ENCODE peak calls at places on chromosomes 13 and 19, in nine cellular contexts. V, G, H, C, Y, F, P, I and L are unnamed samples. For H3K4me1, the result is how much of the 10 kb centered on the place peaks cover.

GRCh38 chr13:44238011-44238421 is 135.6 kb upstream of the SERP2 start:
- DNase-seq in V (no peak), I (no peak), P (no peak), Y (no peak), G (no peak), C (no peak), H (no peak), F (peak), L (no peak)

GRCh38 chr19:3359850-3360493 is 6.4 kb upstream of the NFIC start:
- DNase-seq in F (no peak), V (no peak), C (no peak), I (no peak), G (peak), P (no peak), H (no peak), Y (no peak), L (no peak)

GRCh38 chr19:2140193-2140545 is 11.2 kb downstream of the AP3D1 start:
- DNase-seq in P (no peak), Y (peak), F (no peak), C (no peak), G (no peak), I (no peak), H (no peak), V (no peak), L (no peak)

GRCh38 chr19:1837625-1838105 is 10.6 kb downstream of the REXO1 start:
- DNase-seq in Y (no peak), V (no peak), F (no peak), G (peak), I (peak), H (peak), C (no peak), P (no peak), L (no peak)

GRCh38 chr13:76086729-76087128 is 450.6 kb downstream of the LMO7 start:
- DNase-seq in G (no peak), C (no peak), F (no peak), Y (no peak), H (no peak), P (no peak), V (no peak), I (no peak), L (no peak)

GRCh38 chr13:113935081-113935511 is 38.8 kb downstream of the C13orf46 start:
- DNase-seq in F (no peak), H (peak), V (no peak), I (no peak), G (no peak), C (no peak), Y (peak), P (peak), L (no peak)

GRCh38 chr13:39777527-39778061 is 122.1 kb downstream of the COG6 start:
- DNase-seq in I (no peak), C (no peak), F (peak), H (no peak), G (peak), Y (no peak), V (no peak), P (no peak), L (no peak)

GRCh38 chr19:46602392-46603194 is 1.5 kb downstream of the CALM3 start:
- DNase-seq in I (no peak), H (no peak), P (no peak), C (peak), V (no peak), G (no peak), F (no peak), Y (peak), L (no peak)

DNA sequence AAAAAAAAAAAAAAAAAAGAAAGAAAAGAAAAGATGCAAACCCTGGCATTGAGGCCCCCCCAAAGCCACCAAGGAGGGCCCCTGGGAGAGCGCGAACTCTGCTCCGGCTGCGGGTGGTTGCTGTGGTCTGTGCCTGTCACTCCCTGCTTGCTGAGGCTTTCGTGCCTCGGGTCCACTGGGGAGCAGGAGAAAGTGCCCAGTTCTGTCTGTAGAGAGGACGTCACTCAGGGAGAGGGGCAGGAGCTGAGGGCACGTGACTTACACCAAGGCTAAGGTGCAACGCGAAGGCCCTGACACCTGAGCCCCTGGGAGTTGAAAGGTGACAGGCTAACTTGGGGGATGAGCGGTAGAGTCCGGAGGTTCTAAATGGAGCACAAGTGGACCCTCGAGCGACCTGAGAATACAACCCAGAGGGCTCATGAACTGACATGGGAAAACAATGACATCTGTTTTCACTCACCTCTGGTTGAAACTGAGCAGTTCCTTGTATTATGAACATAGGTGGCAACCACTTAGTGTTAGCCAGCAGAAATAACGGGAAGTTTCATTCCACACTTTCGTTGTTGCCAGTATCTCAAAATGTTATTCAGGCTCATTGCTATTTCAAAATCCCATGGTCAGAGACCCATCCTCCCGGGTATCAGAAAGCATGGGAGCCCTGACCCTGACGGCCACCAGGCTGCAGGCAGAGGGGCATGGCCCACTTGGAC is 69.2 kb upstream of the TM9SF2 start:
- DNase-seq in G (no peak), H (no peak), I (no peak), F (no peak), P (no peak), V (no peak), Y (no peak), C (no peak), L (no peak)
- H3K4me3 ChIP-seq in G (peak), H (peak), I (no peak), F (peak), P (no peak), V (no peak), Y (no peak), C (peak), L (no peak)

GRCh38 chr19:17089238-17089637 is 13.7 kb downstream of the MYO9B start:
- DNase-seq in C (no peak), V (no peak), Y (no peak), G (no peak), F (peak), H (no peak), P (no peak), I (no peak), L (no peak)

GRCh38 chr19:17091758-17092333 is 16.3 kb downstream of the MYO9B start:
- DNase-seq in F (no peak), Y (no peak), G (peak), P (peak), V (no peak), C (peak), H (peak), I (peak), L (peak)

GRCh38 chr19:17095141-17095919 is 19.8 kb downstream of the MYO9B start:
- DNase-seq in G (no peak), F (peak), V (no peak), Y (peak), C (no peak), P (peak), H (peak), I (peak), L (no peak)

GRCh38 chr19:17090501-17091074 is 15.0 kb downstream of the MYO9B start:
- DNase-seq in V (no peak), F (peak), C (no peak), H (peak), Y (no peak), I (no peak), G (peak), P (no peak), L (no peak)

DNA sequence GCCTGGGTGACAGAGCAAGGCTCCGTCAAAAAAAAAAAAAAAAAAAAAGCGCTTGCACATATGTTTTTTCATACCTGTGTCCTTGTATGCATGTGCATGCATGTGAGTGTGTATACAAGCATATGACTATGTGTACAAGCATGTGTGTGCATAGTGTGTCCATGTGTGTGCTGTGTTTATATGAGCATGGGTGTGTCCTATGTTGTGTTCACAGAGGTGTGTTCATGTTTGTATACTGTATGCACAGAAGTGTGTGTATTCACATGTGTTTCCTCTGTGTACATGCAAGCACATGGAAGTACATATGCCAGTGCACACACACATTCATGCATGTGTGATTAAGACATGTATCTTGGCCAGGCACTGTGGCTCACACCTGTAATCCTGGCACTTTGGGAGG is 17.1 kb downstream of the MYO9B start:
- DNase-seq in C (no peak), P (no peak), H (no peak), F (no peak), Y (no peak), I (no peak), G (no peak), V (no peak), L (no peak)
- H3K4me1 ChIP-seq in C (under half), P (under half), H (under half), F (under half), Y (under half), I (under half), G (under half), V (half or more), L (under half)

GRCh38 chr19:35174226-35174625 is 19.7 kb downstream of the FXYD5 start:
- DNase-seq in C (no peak), Y (no peak), V (no peak), H (no peak), I (no peak), P (no peak), G (no peak), F (no peak), L (no peak)
- H3K4me3 ChIP-seq in C (no peak), Y (no peak), V (no peak), H (no peak), I (no peak), P (no peak), G (no peak), F (no peak), L (no peak)

GRCh38 chr19:10725415-10725814 is 7.5 kb downstream of the DNM2 start:
- DNase-seq in C (no peak), F (no peak), G (no peak), H (no peak), P (no peak), I (no peak), V (no peak), Y (no peak), L (no peak)

GRCh38 chr19:10724573-10725071 is 6.7 kb downstream of the DNM2 start:
- DNase-seq in C (no peak), F (no peak), V (no peak), H (no peak), P (no peak), I (no peak), G (no peak), Y (no peak), L (no peak)

GRCh38 chr19:10729406-10729805 is 11.5 kb downstream of the DNM2 start:
- DNase-seq in I (no peak), V (no peak), Y (no peak), H (peak), F (no peak), C (no peak), P (peak), G (no peak), L (no peak)

GRCh38 chr19:10727599-10728250 is 9.8 kb downstream of the DNM2 start:
- DNase-seq in G (no peak), I (no peak), P (no peak), C (no peak), F (no peak), V (no peak), H (no peak), Y (no peak), L (no peak)

DNA sequence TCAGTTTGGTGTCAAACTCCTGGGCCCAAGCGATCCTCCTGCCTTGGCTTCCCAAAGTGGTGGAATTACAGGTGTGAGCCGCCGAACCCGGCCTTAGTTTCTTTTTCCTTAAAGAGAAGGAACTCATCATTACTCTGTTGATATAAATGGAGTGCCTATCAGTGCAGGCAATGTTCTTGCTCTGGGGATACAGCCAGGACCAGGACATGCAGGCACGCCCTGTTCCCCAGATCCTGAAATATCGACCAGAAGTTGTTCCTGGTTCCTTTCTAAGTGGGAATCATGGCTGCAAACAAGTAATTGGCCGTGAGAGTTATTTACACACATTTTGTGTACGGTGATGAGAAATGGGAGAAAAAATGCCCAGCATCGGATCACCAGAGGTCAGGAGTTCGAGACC is 8.4 kb downstream of the DNM2 start:
- DNase-seq in V (no peak), F (no peak), I (no peak), Y (no peak), C (no peak), G (no peak), H (no peak), P (no peak), L (no peak)
- H3K4me1 ChIP-seq in V (half or more), F (under half), I (under half), Y (under half), C (half or more), G (under half), H (under half), P (under half), L (under half)

GRCh38 chr13:48344264-48344663 is 40.7 kb downstream of the RB1 start:
- DNase-seq in G (no peak), F (no peak), P (no peak), C (no peak), I (no peak), Y (no peak), H (no peak), V (no peak), L (no peak)
- H3K4me3 ChIP-seq in G (no peak), F (no peak), P (no peak), C (no peak), I (no peak), Y (no peak), H (no peak), V (no peak), L (no peak)

GRCh38 chr19:38691938-38692457 is 44.5 kb downstream of the ACTN4 start:
- DNase-seq in H (no peak), G (no peak), C (peak), P (peak), V (no peak), F (peak), I (no peak), Y (peak), L (peak)
- H3K4me1 ChIP-seq in H (under half), G (half or more), C (half or more), P (half or more), V (half or more), F (under half), I (under half), Y (under half), L (under half)

GRCh38 chr13:42355118-42355840 is 83.3 kb downstream of the AKAP11 start:
- DNase-seq in H (no peak), P (no peak), V (no peak), G (peak), Y (no peak), F (no peak), I (no peak), C (no peak), L (no peak)
- H3K4me3 ChIP-seq in H (no peak), P (no peak), V (no peak), G (peak), Y (no peak), F (no peak), I (no peak), C (no peak), L (no peak)

DNA sequence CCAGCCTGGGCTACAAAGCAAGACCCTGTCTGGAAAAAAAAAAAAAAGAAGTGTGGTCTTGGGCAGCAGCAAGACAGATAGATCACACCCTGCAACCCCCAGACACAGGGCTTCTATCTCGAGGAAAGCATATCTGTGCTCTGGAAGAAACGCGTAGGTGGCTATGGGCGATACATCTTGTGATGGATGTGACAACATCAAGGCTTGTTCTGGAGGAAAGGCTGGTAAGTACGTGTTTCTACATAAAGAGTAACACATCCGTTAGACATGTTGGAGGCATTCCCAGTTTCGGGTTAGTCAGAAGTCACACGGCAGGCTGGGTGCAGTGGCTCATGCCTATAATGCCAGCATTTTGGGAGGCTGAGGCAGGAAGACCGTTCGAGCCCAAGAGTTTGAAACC is 6.6 kb upstream of the DHDH start:
- DNase-seq in H (no peak), P (peak), Y (no peak), F (peak), I (peak), C (no peak), G (peak), V (peak), L (peak)
- H3K4me1 ChIP-seq in H (under half), P (under half), Y (under half), F (under half), I (under half), C (under half), G (under half), V (under half), L (under half)

GRCh38 chr19:44845286-44845611 is 848 bp upstream of the NECTIN2 start:
- DNase-seq in V (peak), G (no peak), P (peak), I (no peak), F (no peak), C (no peak), H (no peak), Y (peak), L (no peak)
- H3K4me3 ChIP-seq in V (peak), G (peak), P (peak), I (peak), F (peak), C (peak), H (peak), Y (no peak), L (no peak)

DNA sequence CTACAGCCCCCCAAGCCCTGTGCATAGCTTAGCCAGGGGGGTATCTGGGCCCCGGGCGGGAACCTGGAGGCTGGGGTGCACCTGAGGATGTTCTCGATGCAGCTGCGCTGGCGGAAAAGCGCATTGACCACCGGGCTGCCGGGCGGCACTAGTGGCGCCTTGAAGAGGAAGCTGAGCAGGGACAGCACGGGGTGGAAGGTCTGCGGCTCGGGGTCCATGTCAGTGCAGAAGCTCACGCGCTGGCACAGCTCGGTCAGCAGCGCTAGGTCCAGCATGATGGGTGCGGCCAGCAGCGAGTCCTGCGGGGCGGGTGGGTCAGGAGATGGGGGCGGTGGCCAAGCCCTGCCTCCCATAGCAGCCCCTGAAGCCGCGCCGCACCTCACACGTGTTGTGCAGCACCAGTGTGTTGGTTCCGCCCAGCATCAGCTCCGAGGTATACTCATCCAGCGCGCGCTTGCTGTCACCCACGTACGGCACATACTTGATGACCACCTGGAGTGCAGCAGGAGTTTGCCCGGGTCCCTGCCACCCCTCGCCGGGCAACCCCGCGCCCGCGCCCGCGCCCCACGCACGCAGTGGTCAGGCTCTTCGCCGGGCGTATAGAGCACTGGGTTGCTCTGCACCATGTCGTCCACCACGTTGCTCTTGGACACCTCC is 2.6 kb downstream of the ISYNA1 start:
- DNase-seq in P (no peak), F (no peak), Y (no peak), C (no peak), I (no peak), V (no peak), H (peak), G (no peak), L (no peak)
- H3K4me1 ChIP-seq in P (under half), F (under half), Y (under half), C (under half), I (under half), V (half or more), H (under half), G (under half), L (under half)